ENCODE peak calls at places on chromosome 9, in ten cellular contexts. K, Z, V, F, T, J, M, G, E and S are unnamed samples.

GRCh38 chr9:131630206-131630831 is 85.0 kb downstream of the PRRT1B start:
- DNase-seq in M (no peak), G (no peak), J (no peak), K (no peak), F (no peak), E (no peak), T (no peak), Z (no peak), V (no peak), S (no peak)

GRCh38 chr9:123552530-123552929 is 196.5 kb downstream of the CRB2 start:
- DNase-seq in F (no peak), Z (no peak), T (no peak), E (no peak), M (no peak), G (no peak), V (no peak), J (no peak), K (no peak), S (no peak)

GRCh38 chr9:31210982-31211570 is 1173.4 kb upstream of the ACO1 start:
- DNase-seq in M (no peak), K (no peak), G (no peak), E (no peak), J (no peak), T (no peak), V (no peak), Z (no peak), F (no peak), S (no peak)

GRCh38 chr9:76701441-76702031 is 62.7 kb upstream of the PCA3 start:
- DNase-seq in T (no peak), K (no peak), M (no peak), J (no peak), G (no peak), V (no peak), F (no peak), E (no peak), Z (no peak), S (no peak)

GRCh38 chr9:104068546-104068945 is 25.6 kb upstream of the SMC2 start:
- DNase-seq in Z (no peak), E (no peak), V (no peak), M (no peak), K (no peak), G (peak), F (no peak), J (no peak), T (no peak), S (no peak)

GRCh38 chr9:109249615-109250014 is 71.2 kb downstream of the EPB41L4B start:
- DNase-seq in Z (no peak), J (no peak), V (no peak), F (no peak), G (no peak), T (no peak), K (no peak), M (no peak), E (no peak), S (no peak)

GRCh38 chr9:109771084-109771483 is 8.9 kb upstream of the PALM2AKAP2 start:
- DNase-seq in F (no peak), V (no peak), T (no peak), E (no peak), Z (no peak), M (peak), K (no peak), G (peak), J (no peak), S (peak)

GRCh38 chr9:370081-370480 is 155.4 kb downstream of the DOCK8 start:
- DNase-seq in V (no peak), E (no peak), M (no peak), J (no peak), G (peak), F (no peak), Z (no peak), K (no peak), T (no peak), S (no peak)

GRCh38 chr9:135577256-135577655 is 15.7 kb downstream of the PAEP start:
- DNase-seq in M (no peak), J (no peak), V (no peak), Z (no peak), E (no peak), F (no peak), T (no peak), K (no peak), G (no peak), S (no peak)

GRCh38 chr9:118316831-118317230 is 612.6 kb downstream of the TLR4 start:
- DNase-seq in J (no peak), V (no peak), F (no peak), G (no peak), T (no peak), E (no peak), K (no peak), M (no peak), Z (no peak), S (no peak)

GRCh38 chr9:69040646-69041045 is 5.1 kb downstream of the FXN start:
- DNase-seq in K (no peak), V (no peak), M (no peak), F (no peak), Z (no peak), T (no peak), E (no peak), J (no peak), G (no peak), S (no peak)